ENCODE peak calls at places on chromosomes 4 and X, in five cellular contexts. E is fibroblast of lung, P is endothelial cell, R is uterus, D is left ventricle myocardium inferior. V is an unnamed sample.

GRCh38 chr4:127643791-127644190 is 11.0 kb downstream of the INTU start:
- DNase-seq in E (peak; percentile 73), P (no peak), R (no peak), D (no peak), V (no peak)

GRCh38 chr4:128802680-128803628 is 6.5 kb upstream of the JADE1 start:
- DNase-seq in E (no peak), P (no peak), R (no peak), D (no peak), V (no peak)

GRCh38 chr4:84938316-84938715 is 28.2 kb downstream of the WDFY3 start:
- DNase-seq in E (peak; percentile 86), P (no peak), R (no peak), D (no peak), V (peak; percentile 69)

GRCh38 chr4:8600686-8601085 is 8.1 kb downstream of the CPZ start:
- DNase-seq in E (no peak), P (no peak), R (no peak), D (no peak), V (no peak)

GRCh38 chr4:15003441-15003890 is 1.2 kb downstream of the CPEB2 start:
- DNase-seq in E (peak; percentile 37), P (no peak), R (peak; percentile 42), D (peak; percentile 53), V (peak; percentile 21)

GRCh38 chr4:6561706-6562371 is 13.2 kb upstream of the MAN2B2 start:
- DNase-seq in E (no peak), P (no peak), R (no peak), D (no peak), V (no peak)

GRCh38 chr4:81796790-81797528 is 325.3 kb upstream of the RASGEF1B start:
- DNase-seq in E (no peak), P (no peak), R (no peak), D (no peak), V (no peak)

GRCh38 chrX:11040976-11041375 is 70.2 kb upstream of the HCCS start:
- DNase-seq in E (peak; percentile 17), P (no peak), R (no peak), D (no peak), V (no peak)

GRCh38 chrX:8868906-8869305 is 67.7 kb upstream of the FAM9A start:
- DNase-seq in E (peak; percentile 29), P (no peak), R (no peak), D (no peak), V (peak; percentile 5)

GRCh38 chr4:123600426-123600825 is 203.8 kb downstream of the SPRY1 start:
- DNase-seq in E (no peak), P (no peak), R (no peak), D (no peak), V (no peak)

GRCh38 chrX:97006167-97006566 is 122.5 kb downstream of the RPA4 start:
- DNase-seq in E (no peak), P (no peak), R (no peak), D (no peak), V (no peak)

GRCh38 chr4:168451331-168451730 is 29.0 kb downstream of the DDX60L start:
- DNase-seq in E (peak; percentile 11), P (no peak), R (no peak), D (no peak), V (no peak)

GRCh38 chrX:55524487-55524886 is 34.8 kb upstream of the USP51 start:
- DNase-seq in E (no peak), P (no peak), R (no peak), D (no peak), V (no peak)

GRCh38 chr4:85028910-85029309 is 62.4 kb upstream of the WDFY3 start:
- DNase-seq in E (peak; percentile 21), P (no peak), R (no peak), D (no peak), V (no peak)

GRCh38 chrX:101359966-101360365 is 11.4 kb upstream of the TIMM8A start:
- DNase-seq in E (peak; percentile 8), P (no peak), R (no peak), D (no peak), V (peak; percentile 19)

GRCh38 chrX:110409925-110410324 is 51.3 kb downstream of the RTL9 start:
- DNase-seq in E (peak; percentile 64), P (no peak), R (no peak), D (no peak), V (peak; percentile 70)

GRCh38 chr4:175339100-175339707 is 421.0 kb downstream of the ADAM29 start:
- DNase-seq in E (peak; percentile 68), P (no peak), R (no peak), D (no peak), V (peak; percentile 36)

GRCh38 chrX:53093177-53093655 is 726 bp upstream of the KANTR start:
- DNase-seq in E (peak; percentile 73), P (peak; percentile 73), R (peak; percentile 82), D (peak; percentile 82), V (peak; percentile 59)

DNA sequence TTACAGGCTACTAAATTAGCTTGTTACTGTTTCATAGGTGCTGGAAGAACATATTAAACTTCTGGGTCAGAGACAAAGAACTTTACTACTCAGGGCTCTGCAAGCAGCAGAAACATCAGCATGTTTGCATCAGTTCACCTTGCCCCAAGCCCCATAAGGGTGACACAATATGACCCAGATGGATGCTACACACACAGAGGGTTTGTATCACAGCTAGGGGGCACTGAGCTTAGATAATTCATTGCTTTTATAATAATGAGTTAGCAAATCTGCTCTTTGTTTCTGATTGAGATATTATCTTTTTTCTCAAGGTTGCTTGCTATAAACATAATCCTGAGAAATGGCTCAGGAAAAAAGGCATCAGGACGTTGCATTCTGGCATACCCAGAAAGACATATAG is 4.8 kb upstream of the SYNPO2 start:
- DNase-seq in E (no peak), P (no peak), R (no peak), D (no peak), V (no peak)
- TF ChIP-seq CTCF in E (peak; percentile 30), P (no peak), R (no peak), D (peak; percentile 36), V (peak; percentile 65)

GRCh38 chr4:20251061-20251795 is 477 bp upstream of the SLIT2 start:
- DNase-seq in E (no peak), P (no peak), R (no peak), D (no peak), V (no peak)

GRCh38 chr4:20252656-20253271 is 1.1 kb downstream of the SLIT2 start:
- DNase-seq in E (peak; percentile 38), P (peak; percentile 23), R (peak; percentile 38), D (peak; percentile 20), V (peak; percentile 30)

GRCh38 chr4:20251796-20252655 is at the start of gene SLIT2:
- DNase-seq in E (peak; percentile 78), P (peak; percentile 87), R (peak; percentile 90), D (peak; percentile 82), V (peak; percentile 79)

GRCh38 chr4:20249333-20249732 is 2.4 kb upstream of the SLIT2 start:
- DNase-seq in E (peak; percentile 50), P (no peak), R (no peak), D (no peak), V (peak; percentile 68)

GRCh38 chr4:20248155-20248558 is 3.5 kb upstream of the SLIT2 start:
- DNase-seq in E (peak; percentile 66), P (peak; percentile 31), R (peak; percentile 18), D (no peak), V (peak; percentile 89)
- TF ChIP-seq CTCF in E (peak; percentile 72), P (peak; percentile 79), R (peak; percentile 44), D (peak; percentile 69), V (peak; percentile 94)

GRCh38 chr4:30789219-30789671 is 69.1 kb downstream of the PCDH7 start:
- DNase-seq in E (no peak), P (no peak), R (no peak), D (no peak), V (no peak)
- TF ChIP-seq CTCF in E (no peak), P (no peak), R (no peak), D (no peak), V (no peak)

GRCh38 chr4:2281575-2282343 is 19.9 kb upstream of the MXD4 start:
- DNase-seq in E (no peak), P (no peak), R (no peak), D (no peak), V (no peak)
- TF ChIP-seq CTCF in E (peak; percentile 28), P (no peak), R (no peak), D (no peak), V (peak; percentile 59)

GRCh38 chr4:157204634-157205244 is 15.8 kb upstream of the GRIA2 start:
- DNase-seq in E (no peak), P (peak; percentile 55), R (no peak), D (no peak), V (no peak)
- TF ChIP-seq CTCF in E (peak; percentile 34), P (peak; percentile 65), R (no peak), D (peak; percentile 27), V (peak; percentile 73)

GRCh38 chr4:102344520-102344954 is 745 bp downstream of the SLC39A8 start:
- DNase-seq in E (peak; percentile 69), P (peak; percentile 61), R (no peak), D (peak; percentile 53), V (no peak)

GRCh38 chr4:102348701-102349100 is 3.4 kb upstream of the SLC39A8 start:
- DNase-seq in E (no peak), P (no peak), R (no peak), D (no peak), V (no peak)

GRCh38 chr4:102343964-102344519 is 1.2 kb downstream of the SLC39A8 start:
- DNase-seq in E (peak; percentile 7), P (no peak), R (peak; percentile 31), D (no peak), V (no peak)

GRCh38 chr4:102344955-102345794 is at the start of gene SLC39A8:
- DNase-seq in E (peak; percentile 84), P (peak; percentile 97), R (peak; percentile 75), D (peak; percentile 78), V (peak; percentile 49)

DNA sequence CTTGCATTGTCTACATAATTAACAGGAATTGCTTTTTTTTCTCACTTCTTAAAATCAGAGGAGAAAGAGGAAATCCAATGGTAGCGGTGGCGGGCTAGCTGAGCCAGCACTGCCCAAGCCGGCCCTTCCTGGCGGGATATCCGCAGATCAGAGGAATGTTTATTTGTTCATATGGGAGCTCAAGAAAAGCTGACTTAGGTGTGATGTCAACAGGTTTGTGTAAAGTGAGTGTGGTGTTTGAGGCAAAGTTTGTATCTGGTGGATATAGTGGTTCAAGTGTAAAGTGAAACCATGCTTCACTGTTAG is 466 bp upstream of the SLC39A8 start:
- DNase-seq in E (peak; percentile 6), P (no peak), R (peak; percentile 15), D (no peak), V (no peak)
- TF ChIP-seq CTCF in E (no peak), P (no peak), R (no peak), D (no peak), V (peak; percentile 54)

DNA sequence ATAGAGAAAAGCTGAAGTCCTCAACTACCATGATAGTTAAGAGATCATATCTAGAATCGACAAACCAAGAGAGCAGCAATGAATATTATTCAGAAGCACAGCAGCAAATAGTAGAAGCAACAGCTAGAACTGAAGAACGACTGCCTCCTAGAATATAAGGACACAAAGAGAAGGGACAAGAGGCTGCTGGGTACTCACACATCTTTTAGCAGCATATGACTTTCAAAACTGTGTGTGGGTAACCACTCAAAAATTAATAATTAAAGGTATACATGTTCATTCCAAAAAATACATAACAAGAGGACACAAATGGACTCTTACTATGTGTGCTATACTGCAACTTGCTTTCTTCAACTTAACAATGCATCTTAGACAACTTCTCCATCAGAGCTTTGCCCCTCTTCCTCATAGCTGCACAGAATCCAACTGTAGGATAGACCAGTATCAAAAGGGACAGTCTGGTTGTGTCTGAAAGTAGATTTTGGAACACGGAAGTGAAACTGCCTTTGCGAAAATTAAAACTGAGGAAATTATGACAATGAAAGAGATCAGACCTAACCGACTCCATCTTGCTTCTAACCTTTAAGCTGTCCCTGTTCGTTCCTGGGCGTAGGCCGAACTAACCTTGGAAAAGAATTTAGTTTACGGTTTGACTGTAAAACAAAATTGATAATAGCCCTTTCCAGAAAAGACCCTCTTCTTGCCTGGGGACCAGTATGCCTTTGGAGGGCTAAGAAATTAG is 125.7 kb downstream of the SH3KBP1 start:
- DNase-seq in E (no peak), P (no peak), R (no peak), D (no peak), V (no peak)
- TF ChIP-seq CTCF in E (no peak), P (no peak), R (no peak), D (no peak), V (no peak)

V was measured in HFFc6.